ENCODE peak calls at places on chromosomes 4 and X, in six cellular contexts. P is HepG2, M is HCT116, W is H1, G is GM12878, I is K562. S is an unnamed sample.

GRCh38 chrX:37685452-37686347 is at the start of gene XK:
- DNase-seq in P (no peak), M (peak; percentile 71), W (peak; percentile 23), G (no peak), I (peak; percentile 76), S (peak; percentile 1)

GRCh38 chrX:148555101-148555500 is 54.7 kb downstream of the AFF2 start:
- DNase-seq in P (no peak), M (no peak), W (no peak), G (no peak), I (no peak), S (no peak)

GRCh38 chr4:57418133-57418532 is 307.9 kb upstream of the IGFBP7 start:
- DNase-seq in P (no peak), M (no peak), W (no peak), G (no peak), I (no peak), S (no peak)

GRCh38 chrX:6053126-6053625 is 175.5 kb downstream of the NLGN4X start:
- DNase-seq in P (no peak), M (no peak), W (no peak), G (no peak), I (no peak), S (no peak)

GRCh38 chrX:49878128-49878833 is 1.0 kb upstream of the USP27X start:
- DNase-seq in P (no peak), M (no peak), W (no peak), G (no peak), I (peak; percentile 10), S (no peak)

GRCh38 chr4:6342530-6343293 is 73.1 kb downstream of the WFS1 start:
- DNase-seq in P (no peak), M (no peak), W (no peak), G (no peak), I (no peak), S (no peak)

GRCh38 chrX:79259073-79259689 is 108.0 kb downstream of the ITM2A start:
- DNase-seq in P (no peak), M (no peak), W (no peak), G (peak; percentile 99), I (no peak), S (no peak)

GRCh38 chrX:47497274-47497673 is 14.3 kb upstream of the ZNF41 start:
- DNase-seq in P (no peak), M (no peak), W (no peak), G (no peak), I (no peak), S (peak; percentile 13)

GRCh38 chrX:45479196-45479834 is 278.6 kb upstream of the DIPK2B start:
- DNase-seq in P (no peak), M (peak; percentile 56), W (no peak), G (no peak), I (no peak), S (peak; percentile 71)

GRCh38 chr4:106676173-106676921 is 307.8 kb upstream of the GIMD1 start:
- DNase-seq in P (no peak), M (no peak), W (no peak), G (no peak), I (no peak), S (no peak)

GRCh38 chr4:151238477-151238876 is 38.5 kb upstream of the PRSS48 start:
- DNase-seq in P (no peak), M (no peak), W (no peak), G (no peak), I (no peak), S (peak; percentile 59)

GRCh38 chr4:10075953-10076391 is 40.6 kb downstream of the WDR1 start:
- DNase-seq in P (no peak), M (no peak), W (no peak), G (no peak), I (peak; percentile 19), S (no peak)

GRCh38 chr4:66927937-66928336 is 617.4 kb downstream of the CENPC start:
- DNase-seq in P (no peak), M (no peak), W (no peak), G (no peak), I (no peak), S (no peak)

GRCh38 chr4:2660596-2661211 is 95.4 kb downstream of the TNIP2 start:
- DNase-seq in P (no peak), M (no peak), W (no peak), G (no peak), I (no peak), S (no peak)

GRCh38 chr4:155807021-155807420 is 48.2 kb downstream of the GUCY1B1 start:
- DNase-seq in P (no peak), M (no peak), W (no peak), G (no peak), I (no peak), S (no peak)

GRCh38 chr4:137892134-137892533 is 350.0 kb downstream of the SLC7A11 start:
- DNase-seq in P (no peak), M (no peak), W (no peak), G (no peak), I (no peak), S (no peak)

GRCh38 chrX:150258176-150258425 is 105.0 kb upstream of the MAMLD1 start:
- DNase-seq in P (no peak), M (no peak), W (no peak), G (no peak), I (no peak), S (no peak)

GRCh38 chr4:121898150-121898549 is 27.9 kb upstream of the BBS7 start:
- DNase-seq in P (no peak), M (peak; percentile 10), W (no peak), G (no peak), I (no peak), S (no peak)

GRCh38 chrX:76850851-76851250 is 423.3 kb downstream of the MAGEE1 start:
- DNase-seq in P (no peak), M (no peak), W (no peak), G (no peak), I (no peak), S (no peak)

GRCh38 chrX:78102100-78102499 is 1.9 kb upstream of the PGK1 start:
- DNase-seq in P (no peak), M (no peak), W (no peak), G (no peak), I (no peak), S (no peak)

GRCh38 chr4:826508-827208 is 729 bp upstream of the CPLX1 start:
- DNase-seq in P (no peak), M (no peak), W (no peak), G (no peak), I (peak; percentile 79), S (no peak)

GRCh38 chr4:829291-829690 is 3.4 kb upstream of the CPLX1 start:
- DNase-seq in P (no peak), M (no peak), W (no peak), G (no peak), I (no peak), S (no peak)

GRCh38 chr4:828641-829271 is 2.8 kb upstream of the CPLX1 start:
- DNase-seq in P (peak; percentile 49), M (no peak), W (no peak), G (no peak), I (no peak), S (no peak)

GRCh38 chr4:825969-826330 is at the start of gene CPLX1:
- DNase-seq in P (no peak), M (no peak), W (no peak), G (no peak), I (peak; percentile 92), S (no peak)

DNA sequence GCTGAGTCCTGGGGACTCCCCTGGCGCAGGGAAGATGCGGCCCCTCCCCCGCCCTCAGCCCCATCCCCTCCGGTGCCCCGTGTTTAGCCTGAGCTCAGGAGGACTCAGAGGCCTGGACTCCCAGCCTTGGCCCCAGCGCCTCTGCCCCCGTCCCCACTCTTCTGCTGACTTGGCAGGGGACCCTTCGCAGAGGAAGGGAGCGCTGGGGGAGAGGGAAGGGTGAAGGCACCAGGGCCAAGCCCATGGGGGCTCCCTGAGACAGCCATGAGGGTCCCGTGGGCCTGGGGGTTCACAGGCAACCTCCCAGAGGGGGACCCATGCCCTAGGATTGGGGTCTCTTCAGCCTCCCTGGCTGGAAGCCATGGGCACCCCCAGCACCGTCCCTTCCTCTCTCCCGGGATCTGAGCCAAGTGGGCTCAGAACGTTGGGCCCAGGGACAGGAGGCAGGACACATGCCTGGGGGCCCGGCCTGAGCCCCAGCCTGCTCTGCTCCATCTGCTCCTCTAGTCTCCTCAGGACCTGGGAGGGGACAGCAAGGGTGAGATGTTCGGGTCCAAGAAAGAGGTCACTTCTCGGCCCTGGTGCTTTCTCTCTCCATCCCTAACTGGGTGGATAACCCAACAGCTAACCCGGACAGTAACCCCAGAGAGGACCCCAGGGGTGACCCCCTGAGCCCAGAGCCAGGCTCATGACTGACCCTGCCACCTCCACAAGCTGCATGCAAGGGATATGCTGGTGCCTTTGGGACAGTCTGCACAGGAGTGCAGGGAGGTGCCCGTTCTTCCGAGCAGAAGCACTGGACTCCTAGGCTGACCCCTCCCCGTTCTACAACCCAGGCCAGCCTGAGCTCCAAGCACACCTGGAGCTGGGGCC is 1.5 kb upstream of the CPLX1 start:
- DNase-seq in P (no peak), M (no peak), W (no peak), G (no peak), I (no peak), S (no peak)
- TF ChIP-seq EZH2 in P (no peak), M (no peak), W (no peak), G (no peak), I (no peak), S (peak; percentile 73)

GRCh38 chr4:164514765-164515164 is 239.2 kb upstream of the SMIM31 start:
- DNase-seq in P (no peak), M (no peak), W (no peak), G (no peak), I (no peak), S (no peak)
- TF ChIP-seq POLR2A in P (no peak), M (no peak), W (no peak), G (no peak), I (no peak), S (no peak)

DNA sequence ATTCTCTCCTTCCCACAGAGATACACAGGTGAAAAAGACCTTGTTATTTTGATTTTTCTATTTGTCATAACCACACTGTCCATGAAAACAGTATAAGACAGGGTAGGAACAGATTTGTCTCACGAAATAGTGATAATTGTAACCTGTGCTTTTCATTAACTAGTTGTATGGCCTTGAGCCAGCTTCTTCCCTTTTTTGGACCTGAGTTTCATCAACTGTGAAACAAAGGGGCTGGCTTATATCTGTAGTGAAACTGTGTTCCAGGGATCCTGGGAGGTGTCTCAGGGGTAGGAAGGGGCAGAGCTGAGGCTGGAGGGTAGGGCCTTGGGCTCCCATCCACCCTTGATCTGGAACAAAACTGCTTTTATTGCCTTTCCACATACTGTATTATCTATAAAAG is 50.9 kb downstream of the MED28 start:
- DNase-seq in P (no peak), M (no peak), W (no peak), G (no peak), I (no peak), S (no peak)
- H3K9ac ChIP-seq in P (no peak overlapping the region), M (no peak overlapping the region), W (no peak overlapping the region), G (no peak overlapping the region), I (no peak overlapping the region), S (no peak overlapping the region)

DNA sequence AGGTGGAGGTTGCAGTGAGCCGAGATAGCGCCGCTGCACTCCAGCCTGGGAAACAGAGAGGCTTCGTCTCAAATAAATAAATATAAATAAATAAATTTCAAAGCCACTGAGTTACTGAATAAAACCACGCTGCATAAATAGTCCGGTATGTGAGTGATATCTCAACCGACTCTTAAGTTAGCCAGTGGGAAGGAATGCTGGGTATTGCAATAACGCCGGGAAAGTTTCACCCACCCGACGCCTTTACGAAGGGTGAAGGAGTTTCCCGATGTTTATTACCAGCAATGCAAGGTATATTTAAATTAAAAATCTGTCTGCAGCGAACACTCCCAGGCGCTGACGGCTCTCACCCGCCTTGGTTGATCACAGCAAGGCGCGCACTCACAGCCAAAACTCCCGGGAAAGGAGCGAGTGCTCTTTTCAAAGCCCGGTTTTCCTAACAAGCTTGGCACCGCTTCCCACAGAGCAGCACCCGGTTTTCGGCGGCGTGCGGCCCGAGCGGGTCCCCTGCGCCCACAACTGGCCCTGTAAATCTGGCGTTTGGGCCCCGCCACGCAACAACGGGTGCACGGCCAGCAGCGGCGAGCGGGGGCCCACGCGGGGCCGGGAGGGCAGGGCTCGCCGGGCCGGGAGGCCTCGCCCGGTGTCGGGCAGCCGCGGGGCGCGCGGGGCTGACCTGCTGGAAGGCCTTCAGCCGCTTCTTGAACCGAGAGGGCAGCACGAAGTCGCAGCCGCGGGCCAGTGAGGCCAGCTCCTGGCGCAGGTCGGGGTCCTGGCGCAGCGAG is 13.7 kb downstream of the PPP2R3B start:
- DNase-seq in P (no peak), M (no peak), W (no peak), G (no peak), I (no peak), S (no peak)
- TF ChIP-seq EZH2 in P (no peak), M (no peak), W (no peak), G (no peak), I (no peak), S (peak; percentile 75)